ENCODE peak calls at places on chromosomes 3 and 15, in six cellular contexts. Y, B, R, X, J and V are unnamed samples.

GRCh38 chr15:41022487-41023090 is 69.3 kb downstream of the CHAC1 start:
- DNase-seq in B (peak), Y (peak), X (no peak), R (peak), J (peak), V (peak)

GRCh38 chr3:14602006-14602803 is 49.4 kb upstream of the CCDC174 start:
- DNase-seq in B (no peak), R (peak), X (no peak), J (peak), Y (no peak), V (no peak)

GRCh38 chr15:99110093-99110492 is 5.2 kb downstream of the SYNM start:
- DNase-seq in B (no peak), R (no peak), Y (no peak), J (no peak), X (no peak), V (no peak)

GRCh38 chr15:31263751-31264533 is 62.7 kb upstream of the KLF13 start:
- DNase-seq in B (no peak), R (peak), J (peak), Y (no peak), X (no peak), V (peak)

GRCh38 chr15:94582368-94582767 is 351.0 kb downstream of the MCTP2 start:
- DNase-seq in R (peak), X (no peak), Y (no peak), J (peak), B (no peak), V (peak)

GRCh38 chr3:132265488-132265887 is 51.7 kb upstream of the ACP3 start:
- DNase-seq in J (no peak), Y (no peak), R (no peak), B (no peak), X (no peak), V (no peak)

GRCh38 chr15:73631915-73632669 is 1.1 kb downstream of the NPTN start:
- DNase-seq in B (peak), R (no peak), X (no peak), J (peak), Y (peak), V (peak)

GRCh38 chr3:194314669-194315068 is 36.5 kb downstream of the CPN2 start:
- DNase-seq in R (no peak), B (no peak), J (no peak), Y (no peak), X (peak), V (no peak)

GRCh38 chr15:39251413-39252197 is 329.3 kb upstream of the THBS1 start:
- DNase-seq in B (peak), R (no peak), Y (peak), X (no peak), J (no peak), V (peak)

GRCh38 chr15:80609512-80609946 is 85.6 kb upstream of the ABHD17C start:
- DNase-seq in R (no peak), B (peak), Y (peak), J (no peak), X (peak), V (no peak)

GRCh38 chr15:88992216-88992615 is 79.0 kb upstream of the MFGE8 start:
- DNase-seq in J (no peak), Y (peak), B (no peak), R (no peak), X (no peak), V (no peak)

GRCh38 chr3:64653101-64653500 is 34.7 kb downstream of the ADAMTS9 start:
- DNase-seq in B (no peak), R (no peak), X (no peak), Y (peak), J (no peak), V (no peak)

GRCh38 chr3:102090646-102091045 is 241.3 kb downstream of the NFKBIZ start:
- DNase-seq in X (no peak), Y (peak), R (no peak), B (peak), J (no peak), V (no peak)

GRCh38 chr3:111694471-111694870 is 99.3 kb upstream of the ZBED2 start:
- DNase-seq in X (no peak), B (no peak), R (no peak), J (no peak), Y (no peak), V (no peak)

GRCh38 chr3:127326341-127326740 is 38.5 kb upstream of the PRR20G start:
- DNase-seq in J (no peak), X (no peak), R (no peak), Y (no peak), B (no peak), V (no peak)

GRCh38 chr3:9020396-9020795 is 57.1 kb upstream of the RAD18 start:
- DNase-seq in B (peak), R (no peak), J (no peak), Y (peak), X (no peak), V (no peak)

GRCh38 chr3:8663177-8664061 is 18.8 kb upstream of the SSUH2 start:
- DNase-seq in B (peak), J (peak), X (peak), Y (peak), R (peak), V (peak)

GRCh38 chr3:72836923-72837322 is 11.3 kb downstream of the SHQ1 start:
- DNase-seq in X (no peak), B (no peak), Y (no peak), J (no peak), R (no peak), V (no peak)

GRCh38 chr3:177618873-177619771 is 421.8 kb upstream of the TBL1XR1 start:
- DNase-seq in R (no peak), B (peak), X (peak), Y (peak), J (no peak), V (peak)
- H2AFZ ChIP-seq in R (peak), B (peak), X (peak), Y (no peak), J (peak), V (peak)

DNA sequence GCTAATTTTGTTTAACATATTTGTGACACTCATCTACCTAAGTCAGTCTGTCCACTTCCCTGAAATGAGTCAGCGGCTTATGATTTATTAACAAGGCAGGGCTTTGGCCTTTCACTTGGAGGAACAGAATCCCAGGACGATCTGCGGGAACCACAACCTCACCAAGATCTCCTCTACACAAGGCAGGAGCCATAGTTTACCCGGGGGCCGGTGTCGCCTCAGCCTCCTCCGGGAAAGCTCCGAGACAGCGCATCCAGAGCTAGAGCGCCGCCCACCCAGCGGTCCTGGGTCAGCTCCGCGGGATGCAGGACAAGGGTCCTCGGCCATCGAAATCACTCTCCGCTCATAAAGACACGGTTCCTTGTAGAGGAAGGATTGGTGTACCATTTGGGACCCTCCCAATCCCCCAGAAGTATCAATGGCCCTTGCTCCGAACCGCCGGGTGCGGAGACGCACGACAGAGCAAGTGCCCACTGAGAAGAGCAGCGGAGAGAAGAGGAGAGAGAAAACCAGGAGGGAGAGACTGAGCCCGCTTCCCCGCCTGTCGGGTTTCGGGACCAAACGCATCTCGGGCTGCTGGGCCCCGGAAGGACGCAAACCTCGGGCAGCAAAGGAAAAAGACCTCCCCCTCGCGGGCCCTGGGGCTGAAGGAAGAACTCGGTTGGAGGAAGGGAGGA is 13.1 kb upstream of the ALCAM start:
- DNase-seq in J (peak), R (no peak), Y (peak), X (peak), B (peak), V (no peak)
- H3K4me3 ChIP-seq in J (peak), R (peak), Y (peak), X (peak), B (peak), V (no peak)

GRCh38 chr3:191889781-191890180 is 428.8 kb downstream of the PYDC2 start:
- DNase-seq in X (peak), J (no peak), B (peak), R (no peak), Y (peak), V (no peak)
- H2AFZ ChIP-seq in X (no peak), J (no peak), B (no peak), R (no peak), Y (no peak), V (no peak)

GRCh38 chr3:114685053-114685630 is 391.3 kb downstream of the TIGIT start:
- DNase-seq in R (no peak), Y (no peak), X (no peak), B (no peak), J (peak), V (no peak)

GRCh38 chr3:114687157-114687556 is 393.3 kb downstream of the TIGIT start:
- DNase-seq in R (no peak), Y (no peak), X (no peak), J (no peak), B (no peak), V (no peak)

GRCh38 chr3:114690896-114691295 is 397.1 kb downstream of the TIGIT start:
- DNase-seq in R (no peak), J (no peak), B (no peak), Y (no peak), X (no peak), V (no peak)

DNA sequence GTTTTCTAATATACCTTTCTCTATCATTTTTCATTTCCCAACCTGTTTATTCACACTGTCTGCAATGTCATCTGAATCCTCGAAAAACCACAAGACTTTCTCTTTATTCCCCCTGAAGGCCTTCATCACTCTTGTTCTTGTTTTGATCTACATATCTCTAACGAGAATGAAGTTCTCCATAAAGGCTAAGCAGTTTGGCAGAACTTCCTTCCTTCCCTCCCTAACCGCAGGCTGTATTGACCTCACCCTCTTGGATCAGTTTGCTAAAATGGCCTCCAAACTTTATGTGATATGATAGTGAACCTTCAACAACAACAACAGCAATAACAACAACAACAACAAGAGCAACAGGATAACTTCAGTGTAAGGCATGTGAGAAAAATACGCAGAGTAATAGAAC is 392.8 kb downstream of the TIGIT start:
- DNase-seq in X (no peak), Y (no peak), B (no peak), J (no peak), R (no peak), V (no peak)
- H3K4me3 ChIP-seq in X (no peak), Y (no peak), B (no peak), J (no peak), R (no peak), V (no peak)

DNA sequence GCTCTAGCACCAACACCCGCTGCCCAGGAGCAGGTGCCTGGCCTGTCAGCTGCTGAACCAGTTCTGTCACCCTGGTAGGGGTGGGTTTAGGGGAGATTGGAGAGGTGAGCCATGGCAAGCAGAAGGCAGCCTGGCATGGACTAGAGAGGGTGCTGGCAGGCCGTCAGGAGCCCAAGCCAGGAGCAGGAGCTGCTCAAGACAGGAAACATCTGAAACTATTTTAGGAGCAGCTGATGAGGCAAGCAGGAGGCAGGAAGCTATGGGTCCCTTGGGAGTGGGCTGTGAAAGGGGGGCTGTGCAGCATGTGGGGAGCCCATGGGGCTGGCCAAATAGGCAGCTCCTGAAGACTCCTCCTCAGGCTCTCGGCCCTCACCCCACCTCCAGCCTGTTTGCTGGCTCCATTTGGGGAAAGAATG is 2.3 kb downstream of the INKA1 start:
- DNase-seq in B (no peak), R (no peak), J (no peak), X (no peak), Y (peak), V (no peak)
- H2AFZ ChIP-seq in B (no peak), R (no peak), J (no peak), X (no peak), Y (no peak), V (no peak)

GRCh38 chr15:47715856-47716445 is 1.4 kb upstream of the SEMA6D start:
- DNase-seq in J (peak), R (no peak), B (peak), Y (no peak), X (no peak), V (no peak)
- H3K4me3 ChIP-seq in J (peak), R (no peak), B (no peak), Y (no peak), X (no peak), V (no peak)

DNA sequence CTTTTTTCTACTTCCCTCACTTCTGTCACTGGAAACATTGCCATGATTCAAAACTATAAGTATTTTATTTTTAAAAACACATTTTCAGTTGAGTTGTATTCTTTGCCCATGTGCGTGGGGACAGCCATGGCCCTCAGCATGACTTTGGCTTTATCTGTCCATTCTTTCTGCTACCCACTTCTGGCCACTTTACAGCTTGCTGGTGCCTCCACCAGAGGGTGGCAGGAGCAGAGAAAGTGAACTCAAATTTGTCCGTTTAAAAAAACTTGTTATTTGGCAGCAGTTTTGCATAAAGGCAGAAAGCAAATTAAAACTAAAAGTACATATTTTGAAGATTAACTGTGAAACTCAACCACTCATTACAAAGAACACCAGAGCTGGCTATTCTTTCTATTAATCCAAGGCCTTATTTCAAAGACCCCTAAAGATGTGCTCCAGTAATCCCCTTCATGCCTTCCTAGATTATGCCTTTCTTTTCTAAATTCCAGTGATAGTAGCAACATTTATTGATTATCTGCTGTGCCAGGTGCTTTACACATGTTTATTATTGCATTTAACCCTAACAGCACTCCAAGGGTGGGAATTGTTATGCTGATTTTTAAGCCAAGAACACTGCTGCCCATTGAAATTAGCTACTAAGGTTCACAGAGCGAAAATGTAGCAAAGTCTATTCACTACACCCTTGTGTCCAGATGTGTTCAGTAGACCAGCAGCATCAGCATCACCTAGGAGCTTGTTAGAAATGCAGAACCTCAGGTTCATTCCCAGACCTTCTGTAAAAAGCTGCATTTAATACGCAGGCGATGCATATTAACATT is 134.8 kb downstream of the THRB start:
- DNase-seq in Y (no peak), B (no peak), X (no peak), R (no peak), J (peak), V (no peak)
- H2AFZ ChIP-seq in Y (no peak), B (no peak), X (no peak), R (no peak), J (no peak), V (no peak)

GRCh38 chr15:90883526-90883931 is 775 bp upstream of the FES start:
- DNase-seq in J (no peak), B (no peak), R (no peak), X (no peak), Y (no peak), V (no peak)
- H3K4me3 ChIP-seq in J (no peak), B (no peak), R (peak), X (no peak), Y (no peak), V (no peak)